ENCODE peak calls at places on chromosomes 3 and 15, in seven cellular contexts. One of them, this sample, is unnamed. For H3K4me1, the result is how much of the 10 kb centered on the place peaks cover.

GRCh38 chr15:50024183-50024795 is 94.7 kb downstream of the ATP8B4 start:
- DNase-seq in GM23248: no peak
- DNase-seq in MM.1S: no peak
- DNase-seq in neuronal stem cell: no peak
- DNase-seq in right cardiac atrium: no peak
- DNase-seq in body of pancreas: no peak
- DNase-seq in cardiac muscle cell: no peak
- DNase-seq in this sample: no peak

GRCh38 chr3:46667657-46668056 is 25.8 kb downstream of the ALS2CL start:
- DNase-seq in GM23248: no peak
- DNase-seq in MM.1S: no peak
- DNase-seq in neuronal stem cell: no peak
- DNase-seq in right cardiac atrium: no peak
- DNase-seq in body of pancreas: no peak
- DNase-seq in cardiac muscle cell: no peak
- DNase-seq in this sample: no peak

GRCh38 chr15:78242128-78242527 is 7.8 kb upstream of the ACSBG1 start:
- DNase-seq in GM23248: peak
- DNase-seq in MM.1S: no peak
- DNase-seq in neuronal stem cell: peak
- DNase-seq in right cardiac atrium: no peak
- DNase-seq in body of pancreas: no peak
- DNase-seq in cardiac muscle cell: peak
- DNase-seq in this sample: peak

GRCh38 chr3:113339616-113340244 is 101.6 kb downstream of the CFAP44 start:
- DNase-seq in GM23248: peak
- DNase-seq in MM.1S: no peak
- DNase-seq in neuronal stem cell: no peak
- DNase-seq in right cardiac atrium: no peak
- DNase-seq in body of pancreas: no peak
- DNase-seq in cardiac muscle cell: no peak
- DNase-seq in this sample: no peak

GRCh38 chr3:186807231-186807630 is 949 bp upstream of the RFC4 start:
- DNase-seq in GM23248: no peak
- DNase-seq in MM.1S: no peak
- DNase-seq in neuronal stem cell: no peak
- DNase-seq in right cardiac atrium: no peak
- DNase-seq in body of pancreas: no peak
- DNase-seq in cardiac muscle cell: no peak
- DNase-seq in this sample: no peak

GRCh38 chr3:188133646-188134045 is 20.3 kb upstream of the LPP start:
- DNase-seq in GM23248: peak
- DNase-seq in MM.1S: no peak
- DNase-seq in neuronal stem cell: no peak
- DNase-seq in right cardiac atrium: no peak
- DNase-seq in body of pancreas: no peak
- DNase-seq in cardiac muscle cell: no peak
- DNase-seq in this sample: no peak

GRCh38 chr3:181052256-181052655 is 62.7 kb upstream of the DNAJC19 start:
- DNase-seq in GM23248: no peak
- DNase-seq in MM.1S: no peak
- DNase-seq in neuronal stem cell: no peak
- DNase-seq in right cardiac atrium: no peak
- DNase-seq in body of pancreas: no peak
- DNase-seq in cardiac muscle cell: no peak
- DNase-seq in this sample: no peak

GRCh38 chr3:111073186-111073585 is 1.6 kb downstream of the NECTIN3 start:
- DNase-seq in GM23248: peak
- DNase-seq in MM.1S: no peak
- DNase-seq in neuronal stem cell: no peak
- DNase-seq in right cardiac atrium: no peak
- DNase-seq in body of pancreas: no peak
- DNase-seq in cardiac muscle cell: peak
- DNase-seq in this sample: no peak

GRCh38 chr15:70508561-70509281 is 254.6 kb downstream of the UACA start:
- DNase-seq in GM23248: peak
- DNase-seq in MM.1S: no peak
- DNase-seq in neuronal stem cell: no peak
- DNase-seq in right cardiac atrium: no peak
- DNase-seq in body of pancreas: no peak
- DNase-seq in cardiac muscle cell: no peak
- DNase-seq in this sample: peak

GRCh38 chr15:68710536-68710935 is 110.2 kb downstream of the ANP32A start:
- DNase-seq in GM23248: no peak
- DNase-seq in MM.1S: no peak
- DNase-seq in neuronal stem cell: no peak
- DNase-seq in right cardiac atrium: no peak
- DNase-seq in body of pancreas: no peak
- DNase-seq in cardiac muscle cell: no peak
- DNase-seq in this sample: no peak

GRCh38 chr3:188261011-188261410 is 107.1 kb downstream of the LPP start:
- DNase-seq in GM23248: no peak
- DNase-seq in MM.1S: no peak
- DNase-seq in neuronal stem cell: no peak
- DNase-seq in right cardiac atrium: no peak
- DNase-seq in body of pancreas: no peak
- DNase-seq in cardiac muscle cell: no peak
- DNase-seq in this sample: no peak

GRCh38 chr15:70956196-70956595 is 63.6 kb downstream of the LRRC49 start:
- DNase-seq in GM23248: peak
- DNase-seq in MM.1S: no peak
- DNase-seq in neuronal stem cell: no peak
- DNase-seq in right cardiac atrium: no peak
- DNase-seq in body of pancreas: no peak
- DNase-seq in cardiac muscle cell: no peak
- DNase-seq in this sample: no peak

GRCh38 chr3:181718416-181718815 is 6.7 kb downstream of the SOX2 start:
- DNase-seq in GM23248: no peak
- DNase-seq in MM.1S: no peak
- DNase-seq in neuronal stem cell: no peak
- DNase-seq in right cardiac atrium: no peak
- DNase-seq in body of pancreas: no peak
- DNase-seq in cardiac muscle cell: no peak
- DNase-seq in this sample: no peak

GRCh38 chr15:40974921-40975320 is 21.6 kb downstream of the CHAC1 start:
- DNase-seq in GM23248: no peak
- DNase-seq in MM.1S: no peak
- DNase-seq in neuronal stem cell: no peak
- DNase-seq in right cardiac atrium: no peak
- DNase-seq in body of pancreas: no peak
- DNase-seq in cardiac muscle cell: no peak
- DNase-seq in this sample: no peak

GRCh38 chr15:77186518-77187095 is 115.7 kb upstream of the TSPAN3 start:
- DNase-seq in GM23248: peak
- DNase-seq in MM.1S: peak
- DNase-seq in neuronal stem cell: no peak
- DNase-seq in right cardiac atrium: no peak
- DNase-seq in body of pancreas: no peak
- DNase-seq in cardiac muscle cell: peak
- DNase-seq in this sample: no peak

GRCh38 chr3:32238816-32239637 is 547 bp downstream of the CMTM8 start:
- DNase-seq in GM23248: peak
- DNase-seq in MM.1S: peak
- DNase-seq in neuronal stem cell: no peak
- DNase-seq in right cardiac atrium: peak
- DNase-seq in body of pancreas: peak
- DNase-seq in cardiac muscle cell: peak
- DNase-seq in this sample: no peak

GRCh38 chr15:25676070-25676469 is 187.1 kb downstream of the ATP10A start:
- DNase-seq in GM23248: no peak
- DNase-seq in MM.1S: no peak
- DNase-seq in neuronal stem cell: no peak
- DNase-seq in right cardiac atrium: no peak
- DNase-seq in body of pancreas: no peak
- DNase-seq in cardiac muscle cell: no peak
- DNase-seq in this sample: no peak

GRCh38 chr3:183161552-183162345 is 785 bp downstream of the LAMP3 start:
- DNase-seq in GM23248: no peak
- DNase-seq in MM.1S: peak
- DNase-seq in neuronal stem cell: no peak
- DNase-seq in right cardiac atrium: no peak
- DNase-seq in body of pancreas: no peak
- DNase-seq in cardiac muscle cell: peak
- DNase-seq in this sample: peak

GRCh38 chr15:48722764-48723661 is 77.5 kb upstream of the FBN1 start:
- DNase-seq in GM23248: peak
- DNase-seq in MM.1S: no peak
- DNase-seq in neuronal stem cell: no peak
- DNase-seq in right cardiac atrium: no peak
- DNase-seq in body of pancreas: no peak
- DNase-seq in cardiac muscle cell: no peak
- DNase-seq in this sample: no peak

GRCh38 chr3:145557405-145557804 is 603.6 kb downstream of the PLOD2 start:
- DNase-seq in GM23248: no peak
- DNase-seq in MM.1S: no peak
- DNase-seq in neuronal stem cell: no peak
- DNase-seq in right cardiac atrium: no peak
- DNase-seq in body of pancreas: no peak
- DNase-seq in cardiac muscle cell: no peak
- DNase-seq in this sample: no peak

GRCh38 chr15:74768771-74769342 is 13.0 kb upstream of the CSK start:
- DNase-seq in GM23248: peak
- DNase-seq in MM.1S: peak
- DNase-seq in neuronal stem cell: no peak
- DNase-seq in right cardiac atrium: peak
- DNase-seq in body of pancreas: peak
- DNase-seq in cardiac muscle cell: peak
- DNase-seq in this sample: peak

GRCh38 chr3:129046037-129046731 is 14.4 kb upstream of the GP9 start:
- DNase-seq in GM23248: peak
- DNase-seq in MM.1S: no peak
- DNase-seq in neuronal stem cell: no peak
- DNase-seq in right cardiac atrium: no peak
- DNase-seq in body of pancreas: no peak
- DNase-seq in cardiac muscle cell: no peak
- DNase-seq in this sample: no peak

GRCh38 chr3:151962891-151963290 is 89.4 kb downstream of the SUCNR1 start:
- DNase-seq in GM23248: no peak
- DNase-seq in MM.1S: no peak
- DNase-seq in neuronal stem cell: no peak
- DNase-seq in right cardiac atrium: no peak
- DNase-seq in body of pancreas: no peak
- DNase-seq in cardiac muscle cell: no peak
- DNase-seq in this sample: no peak

GRCh38 chr3:183885766-183886165 is 1.1 kb upstream of the PARL start:
- DNase-seq in GM23248: no peak
- DNase-seq in MM.1S: no peak
- DNase-seq in neuronal stem cell: no peak
- DNase-seq in right cardiac atrium: no peak
- DNase-seq in body of pancreas: no peak
- DNase-seq in cardiac muscle cell: no peak
- DNase-seq in this sample: no peak

GRCh38 chr15:98865397-98866339 is 141.9 kb downstream of the PGPEP1L start:
- DNase-seq in GM23248: no peak
- DNase-seq in MM.1S: peak
- DNase-seq in neuronal stem cell: no peak
- DNase-seq in right cardiac atrium: peak
- DNase-seq in body of pancreas: peak
- DNase-seq in cardiac muscle cell: no peak
- DNase-seq in this sample: peak

GRCh38 chr3:105367063-105367405 is 325 bp downstream of the ALCAM start:
- DNase-seq in GM23248: peak
- DNase-seq in MM.1S: peak
- DNase-seq in neuronal stem cell: no peak
- DNase-seq in right cardiac atrium: no peak
- DNase-seq in body of pancreas: peak
- DNase-seq in cardiac muscle cell: peak
- DNase-seq in this sample: no peak

GRCh38 chr3:46186856-46187700 is 21.0 kb downstream of the CCR1 start:
- DNase-seq in GM23248: no peak
- DNase-seq in MM.1S: peak
- DNase-seq in neuronal stem cell: no peak
- DNase-seq in right cardiac atrium: no peak
- DNase-seq in body of pancreas: no peak
- DNase-seq in cardiac muscle cell: no peak
- DNase-seq in this sample: no peak

GRCh38 chr15:39427705-39428104 is 153.2 kb upstream of the THBS1 start:
- DNase-seq in GM23248: no peak
- DNase-seq in MM.1S: no peak
- DNase-seq in neuronal stem cell: no peak
- DNase-seq in right cardiac atrium: no peak
- DNase-seq in body of pancreas: no peak
- DNase-seq in cardiac muscle cell: peak
- DNase-seq in this sample: no peak

GRCh38 chr15:89101302-89102191 is 13.3 kb downstream of the ABHD2 start:
- DNase-seq in GM23248: peak
- DNase-seq in MM.1S: no peak
- DNase-seq in neuronal stem cell: no peak
- DNase-seq in right cardiac atrium: peak
- DNase-seq in body of pancreas: peak
- DNase-seq in cardiac muscle cell: peak
- DNase-seq in this sample: peak

GRCh38 chr3:57999423-58000115 is 8.7 kb upstream of the FLNB start:
- DNase-seq in GM23248: no peak
- DNase-seq in MM.1S: no peak
- DNase-seq in neuronal stem cell: no peak
- DNase-seq in right cardiac atrium: no peak
- DNase-seq in body of pancreas: no peak
- DNase-seq in cardiac muscle cell: no peak
- DNase-seq in this sample: peak

GRCh38 chr3:19960670-19961069 is 13.8 kb downstream of the RAB5A start:
- DNase-seq in GM23248: no peak
- DNase-seq in MM.1S: no peak
- DNase-seq in neuronal stem cell: no peak
- DNase-seq in right cardiac atrium: no peak
- DNase-seq in body of pancreas: no peak
- DNase-seq in cardiac muscle cell: no peak
- DNase-seq in this sample: no peak
- H3K4me1 ChIP-seq in GM23248: under half
- H3K4me1 ChIP-seq in MM.1S: under half
- H3K4me1 ChIP-seq in neuronal stem cell: under half
- H3K4me1 ChIP-seq in right cardiac atrium: under half
- H3K4me1 ChIP-seq in body of pancreas: under half
- H3K4me1 ChIP-seq in cardiac muscle cell: under half
- H3K4me1 ChIP-seq in this sample: under half

GRCh38 chr15:47411733-47412530 is 305.4 kb upstream of the SEMA6D start:
- DNase-seq in GM23248: no peak
- DNase-seq in MM.1S: no peak
- DNase-seq in neuronal stem cell: no peak
- DNase-seq in right cardiac atrium: no peak
- DNase-seq in body of pancreas: no peak
- DNase-seq in cardiac muscle cell: peak
- DNase-seq in this sample: no peak
- H3K4me3 ChIP-seq in GM23248: no peak
- H3K4me3 ChIP-seq in MM.1S: no peak
- H3K4me3 ChIP-seq in neuronal stem cell: no peak
- H3K4me3 ChIP-seq in right cardiac atrium: no peak
- H3K4me3 ChIP-seq in body of pancreas: no peak
- H3K4me3 ChIP-seq in cardiac muscle cell: no peak
- H3K4me3 ChIP-seq in this sample: no peak

GRCh38 chr3:172194702-172195392 is 155.5 kb downstream of the FNDC3B start:
- DNase-seq in GM23248: peak
- DNase-seq in MM.1S: no peak
- DNase-seq in neuronal stem cell: peak
- DNase-seq in right cardiac atrium: no peak
- DNase-seq in body of pancreas: no peak
- DNase-seq in cardiac muscle cell: peak
- DNase-seq in this sample: peak
- H3K4me1 ChIP-seq in GM23248: under half
- H3K4me1 ChIP-seq in MM.1S: under half
- H3K4me1 ChIP-seq in neuronal stem cell: under half
- H3K4me1 ChIP-seq in right cardiac atrium: under half
- H3K4me1 ChIP-seq in body of pancreas: under half
- H3K4me1 ChIP-seq in cardiac muscle cell: under half
- H3K4me1 ChIP-seq in this sample: under half

GRCh38 chr3:50816896-50817295 is 142.2 kb downstream of the DOCK3 start:
- DNase-seq in GM23248: peak
- DNase-seq in MM.1S: no peak
- DNase-seq in neuronal stem cell: no peak
- DNase-seq in right cardiac atrium: no peak
- DNase-seq in body of pancreas: no peak
- DNase-seq in cardiac muscle cell: no peak
- DNase-seq in this sample: no peak
- H3K4me3 ChIP-seq in GM23248: no peak
- H3K4me3 ChIP-seq in MM.1S: no peak
- H3K4me3 ChIP-seq in neuronal stem cell: no peak
- H3K4me3 ChIP-seq in right cardiac atrium: no peak
- H3K4me3 ChIP-seq in body of pancreas: no peak
- H3K4me3 ChIP-seq in cardiac muscle cell: no peak
- H3K4me3 ChIP-seq in this sample: no peak

This sample was measured in Caco-2.